ENCODE peak calls at places on chromosome 19, in seven cellular contexts. One of them, this sample, is unnamed. For H3K27me3 and H3K36me3, the result is how much of the 10 kb centered on the place peaks cover.

GRCh38 chr19:11377756-11378155 is 3.3 kb downstream of the SWSAP1 start:
- DNase-seq in neural progenitor cell: no peak
- DNase-seq in CD4-positive, alpha-beta memory T cell: no peak
- DNase-seq in IMR-90: peak
- DNase-seq in suprapubic skin: no peak
- DNase-seq in mesendoderm: no peak
- DNase-seq in thyroid gland: no peak
- DNase-seq in this sample: no peak

GRCh38 chr19:38679839-38680238 is 32.4 kb downstream of the ACTN4 start:
- DNase-seq in neural progenitor cell: no peak
- DNase-seq in thyroid gland: no peak
- DNase-seq in mesendoderm: no peak
- DNase-seq in CD4-positive, alpha-beta memory T cell: no peak
- DNase-seq in suprapubic skin: no peak
- DNase-seq in IMR-90: peak
- DNase-seq in this sample: no peak

GRCh38 chr19:51938936-51939335 is 11.7 kb downstream of the ZNF613 start:
- DNase-seq in IMR-90: no peak
- DNase-seq in thyroid gland: no peak
- DNase-seq in mesendoderm: no peak
- DNase-seq in suprapubic skin: no peak
- DNase-seq in CD4-positive, alpha-beta memory T cell: no peak
- DNase-seq in neural progenitor cell: no peak
- DNase-seq in this sample: no peak

GRCh38 chr19:43812689-43813088 is 10.4 kb upstream of the LYPD5 start:
- DNase-seq in IMR-90: no peak
- DNase-seq in suprapubic skin: no peak
- DNase-seq in CD4-positive, alpha-beta memory T cell: no peak
- DNase-seq in neural progenitor cell: no peak
- DNase-seq in mesendoderm: no peak
- DNase-seq in thyroid gland: no peak
- DNase-seq in this sample: no peak

GRCh38 chr19:38550376-38550775 is 67.4 kb downstream of the MAP4K1 start:
- DNase-seq in thyroid gland: no peak
- DNase-seq in neural progenitor cell: no peak
- DNase-seq in IMR-90: no peak
- DNase-seq in CD4-positive, alpha-beta memory T cell: no peak
- DNase-seq in mesendoderm: no peak
- DNase-seq in suprapubic skin: no peak
- DNase-seq in this sample: no peak

GRCh38 chr19:55537741-55538111 is 793 bp upstream of the SBK2 start:
- DNase-seq in mesendoderm: peak
- DNase-seq in neural progenitor cell: peak
- DNase-seq in thyroid gland: no peak
- DNase-seq in CD4-positive, alpha-beta memory T cell: no peak
- DNase-seq in suprapubic skin: no peak
- DNase-seq in IMR-90: peak
- DNase-seq in this sample: peak

GRCh38 chr19:2235396-2236284 is 489 bp downstream of the PLEKHJ1 start:
- DNase-seq in neural progenitor cell: peak
- DNase-seq in IMR-90: no peak
- DNase-seq in suprapubic skin: no peak
- DNase-seq in mesendoderm: peak
- DNase-seq in thyroid gland: peak
- DNase-seq in CD4-positive, alpha-beta memory T cell: no peak
- DNase-seq in this sample: peak

GRCh38 chr19:34135401-34135800 is 36.9 kb upstream of the LSM14A start:
- DNase-seq in thyroid gland: no peak
- DNase-seq in neural progenitor cell: no peak
- DNase-seq in mesendoderm: no peak
- DNase-seq in CD4-positive, alpha-beta memory T cell: no peak
- DNase-seq in suprapubic skin: no peak
- DNase-seq in IMR-90: no peak
- DNase-seq in this sample: no peak

GRCh38 chr19:50759886-50760285 is 10.4 kb upstream of the GPR32 start:
- DNase-seq in CD4-positive, alpha-beta memory T cell: no peak
- DNase-seq in neural progenitor cell: peak
- DNase-seq in thyroid gland: no peak
- DNase-seq in suprapubic skin: no peak
- DNase-seq in IMR-90: peak
- DNase-seq in mesendoderm: peak
- DNase-seq in this sample: peak

GRCh38 chr19:52170863-52171320 is 529 bp downstream of the ZNF836 start:
- DNase-seq in neural progenitor cell: peak
- DNase-seq in suprapubic skin: peak
- DNase-seq in mesendoderm: peak
- DNase-seq in CD4-positive, alpha-beta memory T cell: no peak
- DNase-seq in IMR-90: no peak
- DNase-seq in thyroid gland: peak
- DNase-seq in this sample: peak

GRCh38 chr19:49557641-49558325 is 22.6 kb downstream of the NOSIP start:
- DNase-seq in neural progenitor cell: no peak
- DNase-seq in mesendoderm: no peak
- DNase-seq in IMR-90: no peak
- DNase-seq in thyroid gland: no peak
- DNase-seq in suprapubic skin: no peak
- DNase-seq in CD4-positive, alpha-beta memory T cell: no peak
- DNase-seq in this sample: no peak
- H3K4me3 ChIP-seq in neural progenitor cell: no peak
- H3K4me3 ChIP-seq in mesendoderm: no peak
- H3K4me3 ChIP-seq in IMR-90: no peak
- H3K4me3 ChIP-seq in thyroid gland: no peak
- H3K4me3 ChIP-seq in suprapubic skin: no peak
- H3K4me3 ChIP-seq in CD4-positive, alpha-beta memory T cell: no peak
- H3K4me3 ChIP-seq in this sample: no peak

DNA sequence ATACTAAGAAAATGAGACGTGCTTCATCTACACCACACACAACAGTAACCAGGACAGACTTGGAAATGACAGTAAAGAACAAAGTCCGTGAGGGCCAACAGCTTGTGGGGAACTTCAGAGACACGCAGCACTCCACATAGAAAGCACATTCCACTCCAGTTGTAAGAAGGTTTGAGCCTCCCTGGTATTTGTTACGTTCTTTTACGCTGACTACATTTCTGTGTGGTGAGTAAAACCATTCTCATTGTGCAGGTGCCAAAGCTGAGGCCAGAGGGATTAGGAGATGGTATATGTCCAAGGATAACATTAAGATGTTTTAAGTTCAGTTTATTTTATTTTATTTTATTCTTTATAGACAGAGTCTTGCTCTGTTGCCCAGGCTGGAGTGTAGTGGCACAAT is 1189.9 kb downstream of the UQCRFS1 start:
- DNase-seq in thyroid gland: no peak
- DNase-seq in IMR-90: no peak
- DNase-seq in mesendoderm: no peak
- DNase-seq in neural progenitor cell: no peak
- DNase-seq in suprapubic skin: no peak
- DNase-seq in CD4-positive, alpha-beta memory T cell: no peak
- DNase-seq in this sample: no peak
- H3K27me3 ChIP-seq in thyroid gland: under half
- H3K27me3 ChIP-seq in IMR-90: under half
- H3K27me3 ChIP-seq in mesendoderm: under half
- H3K27me3 ChIP-seq in neural progenitor cell: under half
- H3K27me3 ChIP-seq in suprapubic skin: under half
- H3K27me3 ChIP-seq in CD4-positive, alpha-beta memory T cell: under half
- H3K27me3 ChIP-seq in this sample: under half

GRCh38 chr19:5594521-5594950 is 26.8 kb upstream of the TINCR start:
- DNase-seq in neural progenitor cell: no peak
- DNase-seq in thyroid gland: no peak
- DNase-seq in suprapubic skin: no peak
- DNase-seq in mesendoderm: no peak
- DNase-seq in CD4-positive, alpha-beta memory T cell: no peak
- DNase-seq in IMR-90: no peak
- DNase-seq in this sample: no peak
- H3K36me3 ChIP-seq in neural progenitor cell: under half
- H3K36me3 ChIP-seq in thyroid gland: half or more
- H3K36me3 ChIP-seq in suprapubic skin: half or more
- H3K36me3 ChIP-seq in mesendoderm: under half
- H3K36me3 ChIP-seq in CD4-positive, alpha-beta memory T cell: half or more
- H3K36me3 ChIP-seq in IMR-90: half or more
- H3K36me3 ChIP-seq in this sample: under half

DNA sequence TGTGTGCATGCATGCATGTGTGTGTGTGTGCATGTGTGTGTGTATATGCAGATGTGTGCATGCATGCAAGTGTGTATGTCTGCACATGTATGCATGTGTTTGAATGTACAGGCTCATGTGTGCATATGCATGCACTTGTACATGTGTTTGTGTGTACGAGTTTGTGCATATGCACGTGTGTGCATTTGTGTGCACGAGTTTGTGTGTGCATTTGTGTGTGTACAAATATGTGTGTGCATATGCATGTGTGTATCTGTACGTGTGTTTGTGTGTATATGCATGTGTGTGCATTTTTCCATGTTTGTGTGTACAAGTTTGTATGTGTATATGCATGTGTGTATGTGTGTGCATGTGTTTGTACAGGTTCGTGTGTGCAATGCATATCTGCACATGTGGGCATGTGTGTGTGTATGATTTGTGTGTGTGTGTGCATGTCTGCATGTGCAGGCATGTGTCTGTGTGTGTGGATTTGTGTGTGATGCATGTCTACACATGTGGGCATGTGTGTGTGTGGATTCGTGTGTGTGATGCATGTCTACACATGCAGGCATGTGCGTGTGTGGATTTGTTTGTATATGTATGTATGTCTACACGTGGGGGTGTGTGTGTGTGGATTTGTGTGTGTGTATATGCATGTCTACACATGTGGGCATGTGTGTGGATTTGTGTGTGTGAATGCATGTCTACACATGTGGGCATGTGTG is 57.1 kb downstream of the F2RL3 start:
- DNase-seq in mesendoderm: no peak
- DNase-seq in thyroid gland: no peak
- DNase-seq in suprapubic skin: no peak
- DNase-seq in IMR-90: no peak
- DNase-seq in CD4-positive, alpha-beta memory T cell: no peak
- DNase-seq in neural progenitor cell: no peak
- DNase-seq in this sample: no peak
- H3K4me3 ChIP-seq in mesendoderm: no peak
- H3K4me3 ChIP-seq in thyroid gland: no peak
- H3K4me3 ChIP-seq in suprapubic skin: no peak
- H3K4me3 ChIP-seq in IMR-90: no peak
- H3K4me3 ChIP-seq in CD4-positive, alpha-beta memory T cell: no peak
- H3K4me3 ChIP-seq in neural progenitor cell: no peak
- H3K4me3 ChIP-seq in this sample: no peak

DNA sequence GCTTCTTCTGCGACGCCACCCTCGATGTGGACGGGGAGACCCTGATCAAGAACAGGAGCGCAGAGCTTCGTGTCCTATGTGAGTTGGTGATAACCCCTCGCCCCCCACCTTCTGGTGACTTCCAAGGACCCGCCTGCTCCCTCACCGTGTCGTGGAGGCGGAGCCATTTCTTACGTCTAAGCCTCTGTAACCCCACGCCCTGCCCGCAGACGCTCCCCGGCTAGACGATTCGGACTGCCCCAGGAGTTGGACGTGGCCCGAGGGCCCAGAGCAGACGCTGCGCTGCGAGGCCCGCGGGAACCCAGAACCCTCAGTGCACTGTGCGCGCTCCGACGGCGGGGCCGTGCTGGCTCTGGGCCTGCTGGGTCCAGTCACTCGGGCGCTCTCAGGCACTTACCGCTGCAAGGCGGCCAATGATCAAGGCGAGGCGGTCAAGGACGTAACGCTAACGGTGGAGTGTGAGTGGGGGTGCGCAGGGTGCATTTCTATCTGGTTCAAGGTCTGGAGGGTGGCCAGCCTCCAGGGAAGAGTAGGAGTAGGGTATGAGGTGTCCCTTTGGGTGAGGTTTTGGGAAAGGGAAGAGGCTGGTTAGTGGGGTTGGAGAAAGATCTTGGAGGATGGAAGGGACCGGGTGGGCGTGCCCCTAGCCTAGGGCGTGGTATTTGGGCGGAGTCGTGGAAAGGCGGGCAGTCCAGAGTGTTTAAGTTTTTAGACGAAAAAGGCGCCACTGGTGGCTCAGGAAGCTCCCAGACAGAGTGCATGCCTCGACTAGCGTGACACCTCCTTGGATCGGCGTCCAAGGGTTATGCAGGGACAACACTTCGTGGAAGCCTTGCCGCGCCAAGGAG is 3.3 kb downstream of the ICAM5 start:
- DNase-seq in mesendoderm: peak
- DNase-seq in IMR-90: no peak
- DNase-seq in neural progenitor cell: peak
- DNase-seq in thyroid gland: peak
- DNase-seq in suprapubic skin: no peak
- DNase-seq in CD4-positive, alpha-beta memory T cell: no peak
- DNase-seq in this sample: peak
- H3K27me3 ChIP-seq in mesendoderm: under half
- H3K27me3 ChIP-seq in IMR-90: under half
- H3K27me3 ChIP-seq in neural progenitor cell: half or more
- H3K27me3 ChIP-seq in thyroid gland: under half
- H3K27me3 ChIP-seq in suprapubic skin: half or more
- H3K27me3 ChIP-seq in CD4-positive, alpha-beta memory T cell: half or more
- H3K27me3 ChIP-seq in this sample: half or more

GRCh38 chr19:7944177-7944761 is 803 bp upstream of the TIMM44 start:
- DNase-seq in CD4-positive, alpha-beta memory T cell: peak
- DNase-seq in thyroid gland: peak
- DNase-seq in mesendoderm: peak
- DNase-seq in suprapubic skin: peak
- DNase-seq in IMR-90: peak
- DNase-seq in neural progenitor cell: peak
- DNase-seq in this sample: peak

GRCh38 chr19:7942981-7943443 is 454 bp downstream of the TIMM44 start:
- DNase-seq in CD4-positive, alpha-beta memory T cell: no peak
- DNase-seq in neural progenitor cell: no peak
- DNase-seq in suprapubic skin: peak
- DNase-seq in mesendoderm: peak
- DNase-seq in thyroid gland: no peak
- DNase-seq in IMR-90: no peak
- DNase-seq in this sample: no peak

GRCh38 chr19:7943444-7944176 is at the start of gene TIMM44:
- DNase-seq in mesendoderm: peak
- DNase-seq in CD4-positive, alpha-beta memory T cell: peak
- DNase-seq in suprapubic skin: peak
- DNase-seq in neural progenitor cell: peak
- DNase-seq in thyroid gland: peak
- DNase-seq in IMR-90: peak
- DNase-seq in this sample: peak

GRCh38 chr19:7941895-7942596 is 1.4 kb downstream of the TIMM44 start:
- DNase-seq in suprapubic skin: no peak
- DNase-seq in IMR-90: no peak
- DNase-seq in CD4-positive, alpha-beta memory T cell: no peak
- DNase-seq in thyroid gland: no peak
- DNase-seq in mesendoderm: peak
- DNase-seq in neural progenitor cell: no peak
- DNase-seq in this sample: no peak

GRCh38 chr19:7940841-7941240 is 2.6 kb downstream of the TIMM44 start:
- DNase-seq in CD4-positive, alpha-beta memory T cell: no peak
- DNase-seq in suprapubic skin: no peak
- DNase-seq in neural progenitor cell: no peak
- DNase-seq in thyroid gland: no peak
- DNase-seq in mesendoderm: no peak
- DNase-seq in IMR-90: no peak
- DNase-seq in this sample: no peak
- H3K36me3 ChIP-seq in CD4-positive, alpha-beta memory T cell: under half
- H3K36me3 ChIP-seq in suprapubic skin: half or more
- H3K36me3 ChIP-seq in neural progenitor cell: under half
- H3K36me3 ChIP-seq in thyroid gland: under half
- H3K36me3 ChIP-seq in mesendoderm: under half
- H3K36me3 ChIP-seq in IMR-90: under half
- H3K36me3 ChIP-seq in this sample: under half

This sample was measured in H7.